ENCODE peak calls at places on chromosome 18, in eight cellular contexts. F, U, I, O, X, N, E and Y are unnamed samples.

GRCh38 chr18:76098728-76099514 is 396.1 kb downstream of the ZNF516 start:
- DNase-seq in F (no peak), U (no peak), I (no peak), O (no peak), X (no peak), N (no peak), E (no peak), Y (no peak)

GRCh38 chr18:77547757-77548156 is 298.1 kb downstream of the GALR1 start:
- DNase-seq in F (no peak), U (no peak), I (no peak), O (no peak), X (no peak), N (no peak), E (no peak), Y (no peak)

GRCh38 chr18:55633032-55633431 is 45.0 kb upstream of the TCF4 start:
- DNase-seq in F (no peak), U (no peak), I (no peak), O (no peak), X (peak), N (no peak), E (peak), Y (no peak)

GRCh38 chr18:75244336-75244735 is 33.7 kb downstream of the TSHZ1 start:
- DNase-seq in F (no peak), U (no peak), I (no peak), O (no peak), X (peak), N (peak), E (no peak), Y (no peak)

GRCh38 chr18:67519582-67519981 is 3.1 kb upstream of the DSEL start:
- DNase-seq in F (no peak), U (no peak), I (no peak), O (no peak), X (no peak), N (no peak), E (peak), Y (no peak)

GRCh38 chr18:79644666-79645057 is 34.9 kb upstream of the CTDP1 start:
- DNase-seq in F (no peak), U (no peak), I (no peak), O (peak), X (no peak), N (no peak), E (no peak), Y (no peak)

GRCh38 chr18:49754866-49755265 is 58.5 kb downstream of the ACAA2 start:
- DNase-seq in F (no peak), U (no peak), I (no peak), O (no peak), X (peak), N (no peak), E (peak), Y (no peak)

GRCh38 chr18:7812431-7813063 is 245.4 kb downstream of the PTPRM start:
- DNase-seq in F (no peak), U (no peak), I (no peak), O (peak), X (peak), N (no peak), E (peak), Y (peak)

GRCh38 chr18:76259012-76259568 is 236.0 kb downstream of the ZNF516 start:
- DNase-seq in F (no peak), U (no peak), I (no peak), O (no peak), X (no peak), N (no peak), E (peak), Y (no peak)

GRCh38 chr18:80132196-80132812 is 23.2 kb downstream of the ADNP2 start:
- DNase-seq in F (no peak), U (no peak), I (no peak), O (no peak), X (peak), N (no peak), E (no peak), Y (no peak)

GRCh38 chr18:52950153-52950552 is 610.2 kb downstream of the DCC start:
- DNase-seq in F (no peak), U (no peak), I (no peak), O (no peak), X (no peak), N (no peak), E (no peak), Y (no peak)

GRCh38 chr18:11050966-11051365 is 98.4 kb downstream of the PIEZO2 start:
- DNase-seq in F (no peak), U (no peak), I (peak), O (no peak), X (no peak), N (no peak), E (no peak), Y (no peak)

GRCh38 chr18:45166341-45167108 is 448.8 kb upstream of the SLC14A2 start:
- DNase-seq in F (no peak), U (no peak), I (no peak), O (peak), X (peak), N (no peak), E (peak), Y (peak)

GRCh38 chr18:24982831-24983230 is 369.1 kb downstream of the ZNF521 start:
- DNase-seq in F (no peak), U (no peak), I (no peak), O (peak), X (peak), N (no peak), E (no peak), Y (no peak)

GRCh38 chr18:29434650-29435049 is 1257.7 kb upstream of the CDH2 start:
- DNase-seq in F (no peak), U (no peak), I (no peak), O (no peak), X (no peak), N (no peak), E (no peak), Y (no peak)

GRCh38 chr18:48319796-48320638 is 89.2 kb downstream of the ZBTB7C start:
- DNase-seq in F (no peak), U (peak), I (no peak), O (no peak), X (peak), N (no peak), E (peak), Y (peak)

GRCh38 chr18:58687871-58688308 is 16.6 kb downstream of the MALT1 start:
- DNase-seq in F (no peak), U (no peak), I (no peak), O (no peak), X (no peak), N (no peak), E (no peak), Y (no peak)

GRCh38 chr18:70523798-70524182 is 234.9 kb downstream of the SOCS6 start:
- DNase-seq in F (no peak), U (no peak), I (no peak), O (no peak), X (no peak), N (no peak), E (no peak), Y (no peak)

GRCh38 chr18:79058007-79058406 is 11.2 kb upstream of the ATP9B start:
- DNase-seq in F (no peak), U (no peak), I (no peak), O (no peak), X (no peak), N (no peak), E (no peak), Y (no peak)

GRCh38 chr18:50654658-50655550 is 95.0 kb downstream of the MAPK4 start:
- DNase-seq in F (no peak), U (no peak), I (peak), O (no peak), X (no peak), N (no peak), E (peak), Y (no peak)

GRCh38 chr18:1104265-1104792 is 199.7 kb downstream of the ADCYAP1 start:
- DNase-seq in F (no peak), U (no peak), I (no peak), O (no peak), X (no peak), N (no peak), E (peak), Y (no peak)

GRCh38 chr18:5982332-5982731 is 87.0 kb upstream of the TMEM200C start:
- DNase-seq in F (no peak), U (no peak), I (no peak), O (no peak), X (no peak), N (no peak), E (no peak), Y (no peak)

GRCh38 chr18:5527603-5528002 is 16.2 kb downstream of the EPB41L3 start:
- DNase-seq in F (peak), U (no peak), I (peak), O (no peak), X (no peak), N (no peak), E (peak), Y (no peak)

GRCh38 chr18:32276896-32277295 is 87.1 kb downstream of the MEP1B start:
- DNase-seq in F (no peak), U (no peak), I (no peak), O (no peak), X (no peak), N (no peak), E (no peak), Y (no peak)

GRCh38 chr18:10406172-10406663 is 48.2 kb upstream of the APCDD1 start:
- DNase-seq in F (no peak), U (no peak), I (no peak), O (no peak), X (no peak), N (no peak), E (no peak), Y (no peak)

GRCh38 chr18:79488311-79489047 is 92.7 kb downstream of the NFATC1 start:
- DNase-seq in F (no peak), U (peak), I (no peak), O (no peak), X (no peak), N (no peak), E (no peak), Y (no peak)

GRCh38 chr18:4510709-4511108 is 55.6 kb upstream of the DLGAP1 start:
- DNase-seq in F (no peak), U (no peak), I (no peak), O (peak), X (peak), N (no peak), E (peak), Y (no peak)

GRCh38 chr18:24947521-24948305 is 404.3 kb downstream of the ZNF521 start:
- DNase-seq in F (no peak), U (no peak), I (no peak), O (no peak), X (no peak), N (no peak), E (peak), Y (no peak)

GRCh38 chr18:68354176-68354575 is 360.7 kb downstream of the TMX3 start:
- DNase-seq in F (no peak), U (no peak), I (no peak), O (no peak), X (no peak), N (no peak), E (peak), Y (no peak)

GRCh38 chr18:55479656-55480420 is 108.2 kb downstream of the TCF4 start:
- DNase-seq in F (no peak), U (no peak), I (no peak), O (no peak), X (no peak), N (no peak), E (no peak), Y (no peak)

GRCh38 chr18:3524706-3525105 is 74.7 kb downstream of the TGIF1 start:
- DNase-seq in F (no peak), U (no peak), I (peak), O (no peak), X (no peak), N (no peak), E (no peak), Y (no peak)

GRCh38 chr18:79924814-79925655 is 26.4 kb downstream of the SLC66A2 start:
- DNase-seq in F (peak), U (peak), I (peak), O (no peak), X (no peak), N (peak), E (peak), Y (no peak)

GRCh38 chr18:28740575-28740974 is 563.6 kb upstream of the CDH2 start:
- DNase-seq in F (no peak), U (no peak), I (no peak), O (no peak), X (no peak), N (no peak), E (no peak), Y (no peak)

GRCh38 chr18:35203001-35203553 is 37.8 kb upstream of the ZNF397 start:
- DNase-seq in F (no peak), U (no peak), I (no peak), O (no peak), X (no peak), N (no peak), E (no peak), Y (no peak)

GRCh38 chr18:60675801-60676200 is 303.2 kb upstream of the MC4R start:
- DNase-seq in F (no peak), U (no peak), I (no peak), O (no peak), X (no peak), N (no peak), E (no peak), Y (no peak)

GRCh38 chr18:44939037-44939665 is 258.5 kb downstream of the SETBP1 start:
- DNase-seq in F (no peak), U (no peak), I (no peak), O (no peak), X (peak), N (no peak), E (no peak), Y (no peak)